ENCODE peak calls at places on chromosome 9, in nine cellular contexts. One of them, this sample, is unnamed.

GRCh38 chr9:110561826-110562225 is 17.7 kb downstream of the SVEP1 start:
- DNase-seq in CD8-positive, alpha-beta T cell: no peak
- DNase-seq in coronary artery: no peak
- DNase-seq in mammary epithelial cell: no peak
- DNase-seq in sigmoid colon: no peak
- DNase-seq in HepG2: no peak
- DNase-seq in testis: no peak
- DNase-seq in left lung: no peak
- DNase-seq in dorsolateral prefrontal cortex: no peak
- DNase-seq in this sample: no peak

GRCh38 chr9:14317667-14318255 is 3.8 kb upstream of the NFIB start:
- DNase-seq in mammary epithelial cell: no peak
- DNase-seq in HepG2: no peak
- DNase-seq in CD8-positive, alpha-beta T cell: no peak
- DNase-seq in coronary artery: no peak
- DNase-seq in left lung: no peak
- DNase-seq in testis: no peak
- DNase-seq in sigmoid colon: no peak
- DNase-seq in dorsolateral prefrontal cortex: no peak
- DNase-seq in this sample: no peak

GRCh38 chr9:113456235-113456634 is 7.3 kb upstream of the RGS3 start:
- DNase-seq in testis: no peak
- DNase-seq in left lung: no peak
- DNase-seq in coronary artery: no peak
- DNase-seq in mammary epithelial cell: no peak
- DNase-seq in HepG2: peak; percentile 41
- DNase-seq in sigmoid colon: no peak
- DNase-seq in dorsolateral prefrontal cortex: no peak
- DNase-seq in CD8-positive, alpha-beta T cell: no peak
- DNase-seq in this sample: peak; percentile 42

GRCh38 chr9:35834260-35835215 is 5.5 kb downstream of the TMEM8B start:
- DNase-seq in testis: no peak
- DNase-seq in left lung: no peak
- DNase-seq in coronary artery: no peak
- DNase-seq in mammary epithelial cell: no peak
- DNase-seq in dorsolateral prefrontal cortex: no peak
- DNase-seq in sigmoid colon: peak; percentile 46
- DNase-seq in HepG2: peak; percentile 37
- DNase-seq in CD8-positive, alpha-beta T cell: no peak
- DNase-seq in this sample: no peak

GRCh38 chr9:92138157-92138959 is 23.1 kb upstream of the SPTLC1 start:
- DNase-seq in left lung: peak; percentile 95
- DNase-seq in coronary artery: no peak
- DNase-seq in testis: peak; percentile 77
- DNase-seq in sigmoid colon: peak; percentile 84
- DNase-seq in CD8-positive, alpha-beta T cell: peak; percentile 64
- DNase-seq in HepG2: peak; percentile 84
- DNase-seq in dorsolateral prefrontal cortex: peak; percentile 61
- DNase-seq in mammary epithelial cell: peak; percentile 30
- DNase-seq in this sample: peak; percentile 66

GRCh38 chr9:130862217-130862616 is 27.2 kb downstream of the ABL1 start:
- DNase-seq in sigmoid colon: no peak
- DNase-seq in HepG2: no peak
- DNase-seq in testis: no peak
- DNase-seq in left lung: no peak
- DNase-seq in dorsolateral prefrontal cortex: no peak
- DNase-seq in coronary artery: peak; percentile 40
- DNase-seq in CD8-positive, alpha-beta T cell: no peak
- DNase-seq in mammary epithelial cell: no peak
- DNase-seq in this sample: no peak

GRCh38 chr9:87684627-87685204 is 41.2 kb upstream of the CTSL start:
- DNase-seq in testis: peak; percentile 74
- DNase-seq in left lung: no peak
- DNase-seq in mammary epithelial cell: peak; percentile 46
- DNase-seq in HepG2: peak; percentile 19
- DNase-seq in dorsolateral prefrontal cortex: peak; percentile 65
- DNase-seq in coronary artery: no peak
- DNase-seq in sigmoid colon: no peak
- DNase-seq in CD8-positive, alpha-beta T cell: no peak
- DNase-seq in this sample: peak; percentile 59

GRCh38 chr9:133238272-133238850 is 29.3 kb upstream of the OBP2B start:
- DNase-seq in mammary epithelial cell: no peak
- DNase-seq in left lung: peak; percentile 93
- DNase-seq in sigmoid colon: peak; percentile 89
- DNase-seq in CD8-positive, alpha-beta T cell: peak; percentile 19
- DNase-seq in coronary artery: peak; percentile 74
- DNase-seq in HepG2: peak; percentile 72
- DNase-seq in testis: peak; percentile 96
- DNase-seq in dorsolateral prefrontal cortex: peak; percentile 30
- DNase-seq in this sample: peak; percentile 82

GRCh38 chr9:116951588-116952433 is 264.7 kb downstream of the TRIM32 start:
- DNase-seq in left lung: no peak
- DNase-seq in sigmoid colon: no peak
- DNase-seq in testis: no peak
- DNase-seq in HepG2: no peak
- DNase-seq in CD8-positive, alpha-beta T cell: no peak
- DNase-seq in dorsolateral prefrontal cortex: no peak
- DNase-seq in mammary epithelial cell: peak; percentile 91
- DNase-seq in coronary artery: no peak
- DNase-seq in this sample: no peak

GRCh38 chr9:113587471-113588031 is 124.0 kb downstream of the RGS3 start:
- DNase-seq in sigmoid colon: peak; percentile 80
- DNase-seq in coronary artery: no peak
- DNase-seq in HepG2: no peak
- DNase-seq in testis: no peak
- DNase-seq in dorsolateral prefrontal cortex: no peak
- DNase-seq in CD8-positive, alpha-beta T cell: no peak
- DNase-seq in mammary epithelial cell: no peak
- DNase-seq in left lung: peak; percentile 75
- DNase-seq in this sample: peak; percentile 75

GRCh38 chr9:110427497-110428104 is 89.9 kb upstream of the TXNDC8 start:
- DNase-seq in CD8-positive, alpha-beta T cell: no peak
- DNase-seq in sigmoid colon: no peak
- DNase-seq in mammary epithelial cell: peak; percentile 12
- DNase-seq in coronary artery: no peak
- DNase-seq in testis: peak; percentile 63
- DNase-seq in dorsolateral prefrontal cortex: peak; percentile 56
- DNase-seq in HepG2: peak; percentile 18
- DNase-seq in left lung: no peak
- DNase-seq in this sample: no peak

GRCh38 chr9:78215706-78216105 is 20.2 kb upstream of the CEP78 start:
- DNase-seq in testis: no peak
- DNase-seq in CD8-positive, alpha-beta T cell: no peak
- DNase-seq in left lung: no peak
- DNase-seq in dorsolateral prefrontal cortex: no peak
- DNase-seq in mammary epithelial cell: no peak
- DNase-seq in sigmoid colon: no peak
- DNase-seq in coronary artery: no peak
- DNase-seq in HepG2: no peak
- DNase-seq in this sample: no peak

GRCh38 chr9:87256973-87257372 is 240.7 kb upstream of the DAPK1 start:
- DNase-seq in dorsolateral prefrontal cortex: no peak
- DNase-seq in left lung: no peak
- DNase-seq in CD8-positive, alpha-beta T cell: no peak
- DNase-seq in coronary artery: no peak
- DNase-seq in sigmoid colon: no peak
- DNase-seq in mammary epithelial cell: peak; percentile 78
- DNase-seq in HepG2: no peak
- DNase-seq in testis: peak; percentile 48
- DNase-seq in this sample: no peak

GRCh38 chr9:81292056-81292805 is 397.1 kb downstream of the TLE1 start:
- DNase-seq in CD8-positive, alpha-beta T cell: no peak
- DNase-seq in dorsolateral prefrontal cortex: no peak
- DNase-seq in sigmoid colon: no peak
- DNase-seq in HepG2: no peak
- DNase-seq in mammary epithelial cell: no peak
- DNase-seq in coronary artery: no peak
- DNase-seq in testis: no peak
- DNase-seq in left lung: no peak
- DNase-seq in this sample: no peak

DNA sequence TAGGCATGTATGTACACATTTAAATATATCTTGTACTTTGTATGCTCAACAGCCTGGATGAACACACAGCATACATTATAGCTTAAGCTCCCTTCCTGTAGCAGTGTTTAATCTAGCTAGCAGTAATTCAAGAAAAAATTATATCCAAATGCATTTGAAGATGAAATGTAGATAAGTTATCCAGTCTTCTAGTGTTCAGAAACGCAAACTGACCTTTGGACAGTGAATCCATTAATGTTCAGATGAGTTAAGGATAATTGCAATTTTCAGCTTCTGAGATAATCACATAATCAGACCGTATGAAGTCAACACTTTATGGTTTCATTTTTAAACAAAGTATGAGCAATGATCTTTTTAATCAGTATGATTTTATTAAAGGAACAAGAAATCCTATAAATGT is 204.4 kb downstream of the KDM4C start:
- DNase-seq in dorsolateral prefrontal cortex: no peak
- DNase-seq in left lung: no peak
- DNase-seq in CD8-positive, alpha-beta T cell: no peak
- DNase-seq in sigmoid colon: no peak
- DNase-seq in mammary epithelial cell: no peak
- DNase-seq in testis: no peak
- DNase-seq in coronary artery: no peak
- DNase-seq in HepG2: no peak
- DNase-seq in this sample: no peak
- H3K27ac ChIP-seq in dorsolateral prefrontal cortex: no peak overlapping the region
- H3K27ac ChIP-seq in left lung: no peak overlapping the region
- H3K27ac ChIP-seq in CD8-positive, alpha-beta T cell: no peak overlapping the region
- H3K27ac ChIP-seq in sigmoid colon: no peak overlapping the region
- H3K27ac ChIP-seq in mammary epithelial cell: no peak overlapping the region
- H3K27ac ChIP-seq in testis: no peak overlapping the region
- H3K27ac ChIP-seq in coronary artery: no peak overlapping the region
- H3K27ac ChIP-seq in HepG2: no peak overlapping the region
- H3K27ac ChIP-seq in this sample: no peak overlapping the region

DNA sequence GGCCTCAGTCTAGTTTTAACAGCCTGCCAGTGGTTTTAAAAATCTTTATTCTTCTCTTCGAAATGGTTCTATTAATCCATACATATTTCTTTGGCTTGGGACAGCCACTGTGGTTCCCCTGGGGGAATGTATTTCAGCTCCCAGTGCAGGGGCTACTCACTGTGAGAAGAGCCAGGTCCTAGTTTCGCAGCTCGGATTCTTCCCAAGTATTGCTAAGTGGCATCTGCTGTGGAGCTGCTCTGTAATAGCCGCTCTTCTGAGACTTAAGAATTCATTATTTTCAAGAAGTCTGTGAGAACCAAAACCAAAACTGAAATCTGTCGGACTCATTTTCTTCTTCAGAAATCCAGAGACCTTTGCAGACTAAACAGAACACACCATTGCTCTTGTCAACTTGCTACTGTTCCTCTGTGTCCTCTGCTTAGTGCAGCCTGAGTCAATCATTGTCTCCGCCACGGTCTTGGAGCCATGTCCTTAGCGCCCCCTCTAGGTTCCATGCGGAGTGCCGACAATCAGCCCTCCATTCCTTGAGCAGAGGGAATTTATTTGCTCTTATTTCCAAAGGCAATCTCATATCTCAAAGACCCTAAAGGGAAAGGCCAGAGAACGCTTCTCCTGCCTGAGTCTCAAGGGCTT is 478.2 kb downstream of the SPATA31D1 start:
- DNase-seq in mammary epithelial cell: no peak
- DNase-seq in HepG2: peak; percentile 13
- DNase-seq in sigmoid colon: no peak
- DNase-seq in left lung: no peak
- DNase-seq in dorsolateral prefrontal cortex: no peak
- DNase-seq in coronary artery: no peak
- DNase-seq in testis: peak; percentile 43
- DNase-seq in CD8-positive, alpha-beta T cell: no peak
- DNase-seq in this sample: no peak
- TF ChIP-seq CTCF in mammary epithelial cell: no peak
- TF ChIP-seq CTCF in HepG2: peak; percentile 73
- TF ChIP-seq CTCF in sigmoid colon: no peak
- TF ChIP-seq CTCF in left lung: no peak
- TF ChIP-seq CTCF in dorsolateral prefrontal cortex: no peak
- TF ChIP-seq CTCF in coronary artery: no peak
- TF ChIP-seq CTCF in testis: peak; percentile 19
- TF ChIP-seq CTCF in CD8-positive, alpha-beta T cell: no peak
- TF ChIP-seq CTCF in this sample: peak; percentile 37

GRCh38 chr9:18438951-18439350 is 35.0 kb upstream of the ADAMTSL1 start:
- DNase-seq in CD8-positive, alpha-beta T cell: no peak
- DNase-seq in coronary artery: no peak
- DNase-seq in mammary epithelial cell: no peak
- DNase-seq in HepG2: no peak
- DNase-seq in dorsolateral prefrontal cortex: no peak
- DNase-seq in left lung: no peak
- DNase-seq in sigmoid colon: no peak
- DNase-seq in testis: no peak
- DNase-seq in this sample: no peak
- H3K4me3 ChIP-seq in CD8-positive, alpha-beta T cell: no peak overlapping the region
- H3K4me3 ChIP-seq in coronary artery: peak overlapping the region; percentile 69
- H3K4me3 ChIP-seq in mammary epithelial cell: no peak overlapping the region
- H3K4me3 ChIP-seq in HepG2: no peak overlapping the region
- H3K4me3 ChIP-seq in dorsolateral prefrontal cortex: peak overlapping the region; percentile 55
- H3K4me3 ChIP-seq in left lung: peak overlapping the region; percentile 28
- H3K4me3 ChIP-seq in sigmoid colon: peak overlapping the region; percentile 49
- H3K4me3 ChIP-seq in testis: peak overlapping the region; percentile 55
- H3K4me3 ChIP-seq in this sample: peak overlapping the region; percentile 48

GRCh38 chr9:2742214-2742613 is 24.9 kb downstream of the KCNV2 start:
- DNase-seq in sigmoid colon: no peak
- DNase-seq in left lung: no peak
- DNase-seq in coronary artery: no peak
- DNase-seq in testis: no peak
- DNase-seq in dorsolateral prefrontal cortex: no peak
- DNase-seq in CD8-positive, alpha-beta T cell: no peak
- DNase-seq in mammary epithelial cell: no peak
- DNase-seq in HepG2: no peak
- DNase-seq in this sample: no peak
- H3K27ac ChIP-seq in sigmoid colon: no peak overlapping the region
- H3K27ac ChIP-seq in left lung: no peak overlapping the region
- H3K27ac ChIP-seq in coronary artery: no peak overlapping the region
- H3K27ac ChIP-seq in testis: peak overlapping the region; percentile 68
- H3K27ac ChIP-seq in dorsolateral prefrontal cortex: no peak overlapping the region
- H3K27ac ChIP-seq in CD8-positive, alpha-beta T cell: no peak overlapping the region
- H3K27ac ChIP-seq in mammary epithelial cell: no peak overlapping the region
- H3K27ac ChIP-seq in HepG2: no peak overlapping the region
- H3K27ac ChIP-seq in this sample: no peak overlapping the region

This sample was measured in right atrium auricular region.